ENCODE peak calls at places on chromosomes 5 and 9, in six cellular contexts. E is PC-9, G is heart right ventricle, Q is lower lobe of right lung, T is skeletal muscle cell, B is gastrocnemius medialis. L is an unnamed sample.

GRCh38 chr5:102865171-102865509 is 110.0 kb downstream of the PAM start:
- DNase-seq in E (no peak), B (no peak), G (no peak), Q (no peak), T (no peak), L (no peak)

GRCh38 chr9:120710110-120710981 is 3.9 kb downstream of the MEGF9 start:
- DNase-seq in T (no peak), B (peak), G (no peak), E (peak), Q (no peak), L (no peak)

GRCh38 chr5:119070578-119070827 is 384 bp upstream of the DMXL1 start:
- DNase-seq in B (no peak), T (no peak), Q (peak), G (peak), E (no peak), L (peak)

GRCh38 chr9:134379774-134380431 is 53.6 kb downstream of the RXRA start:
- DNase-seq in G (no peak), T (no peak), B (no peak), Q (no peak), E (peak), L (no peak)

GRCh38 chr5:91928751-91929521 is 545.8 kb upstream of the ARRDC3 start:
- DNase-seq in G (no peak), E (no peak), T (no peak), Q (no peak), B (no peak), L (no peak)

GRCh38 chr9:78620764-78621163 is 323.8 kb downstream of the PSAT1 start:
- DNase-seq in T (peak), E (no peak), G (no peak), B (no peak), Q (no peak), L (no peak)

GRCh38 chr9:4105183-4105582 is 194.7 kb downstream of the GLIS3 start:
- DNase-seq in B (no peak), T (no peak), Q (no peak), E (no peak), G (no peak), L (no peak)

GRCh38 chr5:87139795-87140194 is 127.9 kb upstream of the RASA1 start:
- DNase-seq in Q (no peak), G (no peak), B (no peak), T (no peak), E (no peak), L (no peak)

GRCh38 chr5:135156337-135156714 is 122.3 kb upstream of the PITX1 start:
- DNase-seq in G (no peak), T (no peak), E (no peak), B (no peak), Q (no peak), L (no peak)

GRCh38 chr5:112758676-112759075 is 21.0 kb downstream of the APC start:
- DNase-seq in T (no peak), Q (no peak), E (no peak), G (no peak), B (no peak), L (no peak)

GRCh38 chr9:37800631-37801286 is at the start of gene DCAF10:
- DNase-seq in Q (peak), E (peak), G (peak), T (peak), B (peak), L (no peak)

GRCh38 chr5:157492886-157493285 is 32.9 kb downstream of the NIPAL4 start:
- DNase-seq in Q (no peak), T (no peak), B (no peak), G (no peak), E (no peak), L (no peak)

GRCh38 chr9:92206490-92206889 is 87.0 kb downstream of the IARS1 start:
- DNase-seq in T (peak), B (no peak), G (no peak), Q (no peak), E (no peak), L (no peak)

GRCh38 chr9:130870491-130871381 is 25.9 kb downstream of the QRFP start:
- DNase-seq in Q (no peak), G (peak), E (no peak), T (no peak), B (no peak), L (no peak)

GRCh38 chr5:38403407-38403806 is 145.0 kb downstream of the EGFLAM start:
- DNase-seq in E (no peak), G (no peak), T (no peak), B (no peak), Q (no peak), L (no peak)

GRCh38 chr5:31048975-31049290 is 144.6 kb upstream of the CDH6 start:
- DNase-seq in T (no peak), Q (no peak), B (no peak), E (no peak), G (no peak), L (no peak)

GRCh38 chr9:113573303-113573958 is 109.9 kb downstream of the RGS3 start:
- DNase-seq in Q (peak), G (no peak), E (no peak), B (peak), T (no peak), L (no peak)

GRCh38 chr9:76664120-76664519 is 100.1 kb upstream of the PCA3 start:
- DNase-seq in E (no peak), T (no peak), Q (no peak), B (no peak), G (no peak), L (no peak)

GRCh38 chr5:178941361-178941760 is 363 bp downstream of the ZNF454 start:
- DNase-seq in B (no peak), E (no peak), T (no peak), Q (peak), G (peak), L (no peak)

GRCh38 chr5:37604290-37604689 is 225.2 kb downstream of the WDR70 start:
- DNase-seq in T (no peak), B (peak), G (no peak), E (no peak), Q (no peak), L (no peak)

GRCh38 chr5:175214152-175214551 is 229.8 kb downstream of the DRD1 start:
- DNase-seq in E (no peak), Q (no peak), B (no peak), T (no peak), G (no peak), L (no peak)

GRCh38 chr9:14351206-14351605 is 37.3 kb upstream of the NFIB start:
- DNase-seq in E (no peak), G (peak), T (no peak), B (peak), Q (no peak), L (no peak)

GRCh38 chr9:126206099-126206498 is 120.5 kb upstream of the MVB12B start:
- DNase-seq in Q (no peak), E (no peak), G (no peak), T (no peak), B (no peak), L (no peak)

GRCh38 chr5:139638090-139638735 is 9.9 kb upstream of the CXXC5 start:
- DNase-seq in B (peak), T (no peak), E (peak), Q (peak), G (peak), L (no peak)

GRCh38 chr5:172187118-172188032 is 649 bp downstream of the STK10 start:
- DNase-seq in B (no peak), Q (peak), G (peak), T (no peak), E (peak), L (peak)

GRCh38 chr5:38878391-38879090 is 32.7 kb downstream of the OSMR start:
- DNase-seq in B (no peak), E (no peak), G (no peak), T (no peak), Q (no peak), L (no peak)

GRCh38 chr5:19853616-19854240 is 134.3 kb downstream of the CDH18 start:
- DNase-seq in T (peak), B (no peak), G (no peak), Q (no peak), E (peak), L (peak)

GRCh38 chr5:39570418-39571027 is 145.7 kb upstream of the DAB2 start:
- DNase-seq in B (no peak), E (no peak), Q (no peak), G (no peak), T (peak), L (no peak)

GRCh38 chr5:92641031-92641962 is 939.7 kb downstream of the NR2F1-AS1 start:
- DNase-seq in Q (no peak), B (no peak), E (peak), G (peak), T (peak), L (no peak)

GRCh38 chr5:123371575-123372179 is 51.5 kb downstream of the CEP120 start:
- DNase-seq in E (peak), B (peak), G (peak), Q (peak), T (no peak), L (no peak)

GRCh38 chr5:41793156-41793770 is 77.0 kb downstream of the OXCT1 start:
- DNase-seq in E (no peak), T (peak), G (no peak), Q (no peak), B (no peak), L (peak)

GRCh38 chr5:77355751-77356150 is 136.4 kb downstream of the WDR41 start:
- DNase-seq in B (no peak), G (no peak), Q (no peak), T (no peak), E (no peak), L (no peak)

GRCh38 chr5:173323799-173324114 is 4.5 kb downstream of the STC2 start:
- DNase-seq in B (no peak), T (no peak), E (no peak), Q (no peak), G (no peak), L (no peak)

GRCh38 chr5:180820788-180821321 is 18.2 kb upstream of the MGAT1 start:
- DNase-seq in G (no peak), B (no peak), Q (no peak), E (no peak), T (no peak), L (no peak)

GRCh38 chr5:8550921-8551320 is 682.0 kb downstream of the MTRR start:
- DNase-seq in Q (no peak), B (no peak), G (no peak), T (no peak), E (no peak), L (no peak)
- H3K4me3 ChIP-seq in Q (no peak), B (no peak), G (no peak), T (no peak), E (no peak), L (no peak)

DNA sequence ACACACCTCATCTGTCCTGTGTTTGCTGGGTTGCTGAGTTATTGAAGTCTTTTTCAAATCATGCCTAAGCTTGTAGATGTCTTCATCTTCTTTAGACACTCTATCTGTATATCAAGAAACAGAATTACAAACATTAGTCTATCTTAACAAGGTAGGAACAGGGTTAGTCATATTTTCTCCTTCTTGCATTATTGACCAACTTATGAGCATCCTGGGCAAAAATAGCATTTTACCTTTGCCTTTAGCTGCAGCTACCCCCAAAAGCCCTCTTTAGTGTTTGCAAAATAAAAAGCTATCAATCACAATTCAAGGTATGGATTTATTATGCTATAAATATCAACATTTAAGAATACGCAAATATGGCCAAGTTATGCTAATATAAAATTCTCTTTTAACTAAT is 3.4 kb downstream of the PLK2 start:
- DNase-seq in T (no peak), Q (no peak), G (no peak), E (no peak), B (no peak), L (peak)
- H3K4me3 ChIP-seq in T (peak), Q (peak), G (peak), E (peak), B (no peak), L (peak)

GRCh38 chr5:59064256-59064655 is 481.4 kb downstream of the RAB3C start:
- DNase-seq in E (no peak), B (no peak), G (no peak), T (no peak), Q (no peak), L (no peak)
- H3K4me3 ChIP-seq in E (no peak), B (no peak), G (no peak), T (no peak), Q (no peak), L (no peak)

GRCh38 chr9:93953492-93954435 is 1.4 kb downstream of the BARX1 start:
- DNase-seq in T (no peak), B (no peak), Q (no peak), E (no peak), G (no peak), L (no peak)
- H3K4me3 ChIP-seq in T (no peak), B (no peak), Q (no peak), E (no peak), G (no peak), L (no peak)

L was measured in keratinocyte.